ENCODE peak calls at places on chromosomes 13 and 19, in eight cellular contexts. C, T, B, I, S, J, Q and E are unnamed samples.

GRCh38 chr19:27776020-27776419 is 1436.9 kb downstream of the UQCRFS1 start:
- DNase-seq in C (no peak), J (peak; percentile 37), Q (peak; percentile 90), T (no peak), I (no peak), B (no peak), S (peak; percentile 82), E (no peak)

GRCh38 chr13:110533771-110534670 is 27.5 kb downstream of the RAB20 start:
- DNase-seq in Q (no peak), S (no peak), C (no peak), J (no peak), B (no peak), I (no peak), T (no peak), E (no peak)

GRCh38 chr13:36297259-36297599 is 385 bp downstream of the CCDC169 start:
- DNase-seq in J (peak; percentile 42), Q (peak; percentile 55), S (peak; percentile 37), I (no peak), T (no peak), B (no peak), C (no peak), E (no peak)

GRCh38 chr19:3179739-3180293 is 1.2 kb downstream of the S1PR4 start:
- DNase-seq in T (no peak), I (no peak), S (no peak), C (no peak), J (no peak), Q (no peak), B (no peak), E (no peak)

GRCh38 chr19:46704379-46705076 is 12.4 kb downstream of the PRKD2 start:
- DNase-seq in I (peak; percentile 75), J (peak; percentile 51), T (no peak), S (peak; percentile 40), C (peak; percentile 52), Q (peak; percentile 59), B (peak; percentile 87), E (no peak)

GRCh38 chr19:18119243-18120105 is 21.9 kb downstream of the MAST3 start:
- DNase-seq in C (peak; percentile 73), I (peak; percentile 51), B (no peak), J (no peak), S (no peak), T (no peak), Q (no peak), E (no peak)

GRCh38 chr19:10112895-10113591 is 1.6 kb downstream of the P2RY11 start:
- DNase-seq in T (no peak), S (peak; percentile 50), C (no peak), I (no peak), Q (peak; percentile 56), J (peak; percentile 62), B (peak; percentile 78), E (no peak)

GRCh38 chr13:79501538-79502232 is 20.7 kb downstream of the NDFIP2 start:
- DNase-seq in C (no peak), T (no peak), J (peak; percentile 44), S (peak; percentile 38), B (no peak), Q (peak; percentile 23), I (no peak), E (no peak)

GRCh38 chr13:31172001-31172400 is 10.3 kb upstream of the HSPH1 start:
- DNase-seq in Q (peak; percentile 87), B (no peak), C (no peak), J (peak; percentile 83), S (peak; percentile 45), I (no peak), T (no peak), E (no peak)

GRCh38 chr13:49303533-49304252 is 56.0 kb downstream of the CDADC1 start:
- DNase-seq in J (no peak), T (no peak), I (no peak), C (peak; percentile 63), B (no peak), Q (no peak), S (no peak), E (peak; percentile 47)

GRCh38 chr19:12513531-12514061 is 29.0 kb upstream of the ZNF709 start:
- DNase-seq in B (peak; percentile 47), C (peak; percentile 80), J (no peak), S (no peak), Q (no peak), I (no peak), T (peak; percentile 16), E (peak; percentile 65)

GRCh38 chr19:19662866-19663291 is 597 bp downstream of the ATP13A1 start:
- DNase-seq in I (no peak), C (peak; percentile 1), B (no peak), S (peak; percentile 29), T (no peak), J (no peak), Q (peak; percentile 35), E (peak; percentile 11)

GRCh38 chr13:79353698-79354097 is 52.4 kb downstream of the RBM26 start:
- DNase-seq in B (no peak), T (no peak), S (no peak), J (no peak), I (no peak), C (no peak), Q (peak; percentile 32), E (no peak)

GRCh38 chr19:18507727-18508440 is 14.0 kb downstream of the ELL start:
- DNase-seq in S (peak; percentile 47), T (no peak), J (no peak), B (no peak), Q (no peak), I (no peak), C (no peak), E (no peak)

GRCh38 chr19:3966051-3967017 is 4.6 kb downstream of the DAPK3 start:
- DNase-seq in S (no peak), T (no peak), Q (no peak), B (no peak), I (no peak), C (no peak), J (no peak), E (no peak)

GRCh38 chr19:50897191-50897607 is 14.0 kb downstream of the KLK4 start:
- DNase-seq in B (no peak), C (no peak), T (no peak), Q (no peak), J (no peak), S (no peak), I (no peak), E (no peak)

GRCh38 chr19:18741124-18741493 is 50.0 kb downstream of the COMP start:
- DNase-seq in Q (no peak), T (no peak), C (no peak), S (no peak), B (no peak), J (no peak), I (no peak), E (no peak)

GRCh38 chr13:77584111-77584510 is 48.6 kb downstream of the SCEL start:
- DNase-seq in B (no peak), I (no peak), T (peak; percentile 77), C (peak; percentile 95), S (no peak), Q (no peak), J (peak; percentile 77), E (no peak)

GRCh38 chr13:21742041-21742440 is 71.2 kb downstream of the FGF9 start:
- DNase-seq in S (no peak), T (no peak), J (no peak), Q (no peak), I (no peak), B (no peak), C (no peak), E (no peak)

GRCh38 chr13:31267126-31267784 is 67.5 kb downstream of the B3GLCT start:
- DNase-seq in C (no peak), Q (no peak), J (peak; percentile 79), B (no peak), I (no peak), S (no peak), T (no peak), E (no peak)

GRCh38 chr19:11091343-11092153 is 2.3 kb downstream of the LDLR start:
- DNase-seq in C (no peak), B (no peak), I (peak; percentile 50), J (peak; percentile 97), T (no peak), Q (peak; percentile 94), S (peak; percentile 86), E (no peak)

GRCh38 chr13:25980255-25980654 is 71.6 kb downstream of the SHISA2 start:
- DNase-seq in I (no peak), J (peak; percentile 30), T (no peak), S (no peak), C (peak; percentile 47), Q (peak; percentile 22), B (peak; percentile 63), E (no peak)

GRCh38 chr13:31767175-31767900 is 28.0 kb downstream of the RXFP2 start:
- DNase-seq in Q (peak; percentile 93), J (peak; percentile 66), I (no peak), T (no peak), S (peak; percentile 98), C (no peak), B (no peak), E (no peak)

GRCh38 chr13:36357692-36358091 is 11.5 kb upstream of the SPART start:
- DNase-seq in Q (no peak), C (peak; percentile 20), T (no peak), B (no peak), S (peak; percentile 54), J (no peak), I (no peak), E (no peak)

GRCh38 chr19:15525291-15525690 is 17.0 kb downstream of the CYP4F22 start:
- DNase-seq in B (no peak), S (no peak), C (no peak), Q (no peak), T (no peak), I (no peak), J (no peak), E (no peak)

GRCh38 chr19:35648017-35648961 is at the start of gene COX6B1:
- DNase-seq in B (peak; percentile 97), C (peak; percentile 99), I (peak; percentile 93), J (peak; percentile 98), S (peak; percentile 95), T (peak; percentile 87), Q (peak; percentile 97), E (peak; percentile 99)

GRCh38 chr13:64397699-64398098 is 2832.4 kb downstream of the PCDH9 start:
- DNase-seq in I (no peak), B (no peak), C (no peak), Q (peak; percentile 0), S (no peak), J (no peak), T (no peak), E (no peak)

GRCh38 chr13:69912576-69913074 is 195.0 kb upstream of the ATXN8OS start:
- DNase-seq in Q (no peak), I (no peak), T (no peak), J (no peak), S (no peak), B (no peak), C (no peak), E (no peak)

GRCh38 chr19:54271106-54271505 is 9.8 kb downstream of the LILRB2 start:
- DNase-seq in Q (no peak), T (no peak), S (no peak), B (no peak), J (no peak), C (peak; percentile 45), I (no peak), E (no peak)

GRCh38 chr13:86986448-86986847 is 684.7 kb upstream of the SLITRK5 start:
- DNase-seq in S (no peak), J (no peak), T (no peak), I (no peak), B (no peak), C (no peak), Q (no peak), E (no peak)

GRCh38 chr13:31797154-31797775 is 57.9 kb downstream of the RXFP2 start:
- DNase-seq in T (no peak), J (peak; percentile 30), C (peak; percentile 16), I (no peak), S (peak; percentile 75), Q (peak; percentile 70), B (peak; percentile 55), E (peak; percentile 31)

GRCh38 chr13:31950121-31950810 is 81.3 kb upstream of the FRY start:
- DNase-seq in C (no peak), I (no peak), T (no peak), Q (no peak), S (no peak), J (peak; percentile 35), B (no peak), E (no peak)

GRCh38 chr19:40613669-40614594 is 12.8 kb downstream of the LTBP4 start:
- DNase-seq in T (no peak), J (peak; percentile 92), Q (peak; percentile 54), B (peak; percentile 78), S (peak; percentile 82), C (no peak), I (peak; percentile 87), E (no peak)

GRCh38 chr19:12574036-12574435 is 22.8 kb upstream of the ZNF564 start:
- DNase-seq in S (no peak), I (no peak), T (no peak), B (no peak), C (no peak), J (no peak), Q (no peak), E (no peak)